ENCODE peak calls at places on chromosomes 3 and 15, in nine cellular contexts. T, H, N, Z, M, J, A, R and G are unnamed samples.

GRCh38 chr3:17724122-17724521 is 18.3 kb downstream of the TBC1D5 start:
- DNase-seq in T (no peak), H (no peak), N (no peak), Z (no peak), M (no peak), J (no peak), A (no peak), R (no peak), G (no peak)

GRCh38 chr3:197478746-197479668 is 76.8 kb downstream of the BDH1 start:
- DNase-seq in T (peak; percentile 15), H (no peak), N (no peak), Z (no peak), M (no peak), J (no peak), A (no peak), R (peak; percentile 62), G (no peak)

GRCh38 chr3:43081796-43082195 is 24.1 kb downstream of the POMGNT2 start:
- DNase-seq in T (no peak), H (no peak), N (no peak), Z (no peak), M (no peak), J (no peak), A (no peak), R (no peak), G (no peak)

GRCh38 chr3:167728631-167729335 is 5.9 kb downstream of the PDCD10 start:
- DNase-seq in T (no peak), H (no peak), N (no peak), Z (no peak), M (no peak), J (no peak), A (no peak), R (no peak), G (peak; percentile 74)

GRCh38 chr3:177256991-177257390 is 59.7 kb upstream of the TBL1XR1 start:
- DNase-seq in T (peak; percentile 12), H (no peak), N (no peak), Z (no peak), M (no peak), J (no peak), A (no peak), R (no peak), G (no peak)

GRCh38 chr3:141052570-141053069 is 1.5 kb downstream of the SPSB4 start:
- DNase-seq in T (no peak), H (no peak), N (no peak), Z (no peak), M (no peak), J (no peak), A (no peak), R (no peak), G (no peak)

GRCh38 chr15:71757741-71758530 is 52.4 kb upstream of the NR2E3 start:
- DNase-seq in T (no peak), H (no peak), N (no peak), Z (no peak), M (peak; percentile 56), J (no peak), A (no peak), R (no peak), G (no peak)

GRCh38 chr3:50170689-50171088 is 15.6 kb downstream of the SEMA3F start:
- DNase-seq in T (peak; percentile 62), H (no peak), N (no peak), Z (no peak), M (peak; percentile 87), J (no peak), A (no peak), R (no peak), G (no peak)

GRCh38 chr15:48205981-48206380 is at the start of gene SLC12A1:
- DNase-seq in T (no peak), H (no peak), N (no peak), Z (no peak), M (no peak), J (no peak), A (no peak), R (no peak), G (no peak)

GRCh38 chr15:96340348-96340610 is 9.8 kb downstream of the NR2F2 start:
- DNase-seq in T (no peak), H (no peak), N (no peak), Z (no peak), M (no peak), J (no peak), A (no peak), R (no peak), G (no peak)

GRCh38 chr3:107218864-107219269 is 158.4 kb upstream of the CCDC54 start:
- DNase-seq in T (no peak), H (no peak), N (no peak), Z (no peak), M (no peak), J (no peak), A (no peak), R (no peak), G (no peak)

GRCh38 chr3:140715035-140715434 is 37.2 kb downstream of the TRIM42 start:
- DNase-seq in T (no peak), H (peak; percentile 10), N (no peak), Z (no peak), M (no peak), J (no peak), A (no peak), R (no peak), G (no peak)

GRCh38 chr3:100076544-100077529 is 37.5 kb downstream of the FILIP1L start:
- DNase-seq in T (no peak), H (no peak), N (no peak), Z (no peak), M (no peak), J (no peak), A (no peak), R (peak; percentile 56), G (peak; percentile 20)

GRCh38 chr3:14552717-14553116 is 12.6 kb upstream of the GRIP2 start:
- DNase-seq in T (no peak), H (no peak), N (no peak), Z (no peak), M (peak; percentile 35), J (no peak), A (no peak), R (no peak), G (no peak)

GRCh38 chr15:99565281-99566156 is at the start of gene MEF2A:
- DNase-seq in T (peak; percentile 96), H (peak; percentile 95), N (peak; percentile 95), Z (peak; percentile 84), M (peak; percentile 98), J (peak; percentile 96), A (peak; percentile 94), R (peak; percentile 96), G (peak; percentile 96)

GRCh38 chr15:99564221-99565030 is 1.4 kb upstream of the MEF2A start:
- DNase-seq in T (peak; percentile 69), H (peak; percentile 19), N (no peak), Z (no peak), M (no peak), J (no peak), A (no peak), R (no peak), G (peak; percentile 51)

GRCh38 chr15:99562238-99562637 is 3.5 kb upstream of the MEF2A start:
- DNase-seq in T (peak; percentile 60), H (no peak), N (no peak), Z (no peak), M (no peak), J (no peak), A (no peak), R (no peak), G (no peak)

GRCh38 chr15:99566157-99566900 is 545 bp downstream of the MEF2A start:
- DNase-seq in T (peak; percentile 71), H (peak; percentile 41), N (no peak), Z (no peak), M (peak; percentile 86), J (no peak), A (peak; percentile 66), R (peak; percentile 55), G (peak; percentile 65)

GRCh38 chr15:99565031-99565280 is 828 bp upstream of the MEF2A start:
- DNase-seq in T (no peak), H (no peak), N (no peak), Z (no peak), M (peak; percentile 97), J (no peak), A (no peak), R (no peak), G (no peak)
- TF ChIP-seq POLR2A in T (no peak), H (no peak), N (no peak), Z (no peak), M (no peak), J (no peak), A (peak; percentile 34), R (no peak), G (no peak)

GRCh38 chr3:173819368-173819767 is 421.8 kb downstream of the NLGN1 start:
- DNase-seq in T (no peak), H (no peak), N (no peak), Z (no peak), M (no peak), J (no peak), A (no peak), R (no peak), G (no peak)

GRCh38 chr3:173814809-173815208 is 417.3 kb downstream of the NLGN1 start:
- DNase-seq in T (no peak), H (no peak), N (no peak), Z (no peak), M (no peak), J (no peak), A (no peak), R (no peak), G (no peak)
- TF ChIP-seq POLR2A in T (no peak), H (no peak), N (no peak), Z (no peak), M (no peak), J (no peak), A (no peak), R (no peak), G (no peak)

DNA sequence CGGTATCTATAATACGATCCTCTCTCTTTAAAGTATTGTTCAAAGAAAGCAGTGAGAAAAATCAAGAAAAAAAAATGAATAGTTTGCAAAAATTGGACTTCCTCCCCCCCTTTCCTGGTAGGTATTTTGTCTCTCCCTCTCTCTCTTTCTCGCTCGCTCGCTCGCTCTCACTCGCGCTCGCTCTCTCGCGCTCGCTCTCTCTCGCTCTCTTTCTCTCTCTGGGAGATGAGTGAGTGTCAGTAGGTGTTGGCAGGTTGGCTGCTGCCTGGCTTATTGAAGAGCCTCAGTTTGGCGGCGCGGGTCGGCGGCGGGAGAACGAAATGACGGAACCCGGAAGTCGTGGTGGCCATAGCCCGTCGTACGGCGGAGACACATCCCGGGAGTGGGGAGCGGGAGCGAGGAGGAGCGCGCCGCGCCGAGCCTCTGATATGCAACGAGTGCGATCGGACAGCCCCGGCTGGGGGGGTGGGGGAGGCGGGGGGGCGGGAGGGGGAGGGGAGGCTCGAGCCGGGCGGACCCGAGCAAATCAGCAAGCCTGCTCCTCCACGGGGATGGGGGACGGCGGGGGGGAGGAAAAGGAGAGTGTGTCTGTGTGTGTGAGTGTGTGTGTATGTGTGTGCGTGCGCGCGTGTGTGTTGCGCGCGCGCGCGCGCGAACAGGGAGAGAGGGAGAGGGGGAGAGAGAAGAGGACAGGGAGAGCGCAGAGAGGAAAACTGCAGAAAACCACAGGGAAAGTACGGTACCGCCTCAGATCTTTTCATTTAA is at the start of gene MEIS2:
- DNase-seq in T (peak; percentile 82), H (peak; percentile 81), N (peak; percentile 87), Z (peak; percentile 59), M (peak; percentile 89), J (peak; percentile 84), A (peak; percentile 77), R (peak; percentile 93), G (peak; percentile 83)
- TF ChIP-seq POLR2A in T (peak; percentile 21), H (peak; percentile 54), N (peak; percentile 40), Z (peak; percentile 34), M (no peak), J (peak; percentile 72), A (peak; percentile 43), R (peak; percentile 79), G (no peak)

DNA sequence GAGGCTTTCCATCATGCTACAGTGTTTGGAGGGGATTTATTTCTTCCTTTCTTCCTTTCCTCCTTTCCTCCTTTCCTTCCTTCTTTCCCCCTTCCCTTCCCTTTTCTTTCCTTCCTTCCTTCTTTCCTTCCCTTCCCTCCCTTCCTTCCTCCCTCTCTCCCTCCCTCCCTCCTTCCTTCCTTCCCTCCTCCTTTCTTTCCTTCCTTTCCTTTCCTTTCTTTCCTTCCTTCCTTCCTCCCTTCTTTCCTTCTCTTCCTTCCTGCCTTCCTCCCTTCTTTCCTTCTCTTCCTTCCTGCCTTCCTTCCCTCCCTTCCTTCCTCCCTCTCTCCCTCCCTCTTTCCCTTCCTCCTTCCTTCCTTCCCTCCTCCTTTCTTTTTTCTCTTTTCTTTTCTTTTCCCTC is 127.2 kb downstream of the EPHA3 start:
- DNase-seq in T (no peak), H (no peak), N (no peak), Z (no peak), M (no peak), J (no peak), A (no peak), R (no peak), G (no peak)
- TF ChIP-seq POLR2A in T (no peak), H (no peak), N (no peak), Z (no peak), M (no peak), J (no peak), A (no peak), R (no peak), G (no peak)